ENCODE peak calls at places on chromosomes 6 and 20, in four cellular contexts. C, J, R and F are unnamed samples.

GRCh38 chr6:29984232-29984631 is 41.9 kb downstream of the HLA-A start:
- DNase-seq in C (no peak), J (no peak), R (no peak), F (no peak)

GRCh38 chr6:150176152-150176551 is 33.3 kb downstream of the PPP1R14C start:
- DNase-seq in C (no peak), J (no peak), R (no peak), F (no peak)

GRCh38 chr6:68778356-68779020 is 143.4 kb downstream of the ADGRB3 start:
- DNase-seq in C (peak), J (peak), R (no peak), F (peak)

GRCh38 chr6:3349388-3350251 is 90.9 kb downstream of the PSMG4 start:
- DNase-seq in C (no peak), J (peak), R (no peak), F (no peak)

GRCh38 chr20:63911171-63911570 is 16.2 kb downstream of the DNAJC5 start:
- DNase-seq in C (no peak), J (no peak), R (no peak), F (no peak)

GRCh38 chr6:107965746-107966145 is 7.7 kb upstream of the SEC63 start:
- DNase-seq in C (no peak), J (no peak), R (no peak), F (no peak)

GRCh38 chr20:35680464-35681183 is 15.9 kb upstream of the CPNE1 start:
- DNase-seq in C (no peak), J (no peak), R (no peak), F (no peak)

GRCh38 chr6:105029581-105029980 is 72.7 kb downstream of the LIN28B start:
- DNase-seq in C (no peak), J (no peak), R (no peak), F (no peak)

GRCh38 chr6:29395331-29395730 is at the start of gene OR12D2:
- DNase-seq in C (no peak), J (no peak), R (no peak), F (no peak)

GRCh38 chr20:17680128-17680835 is 1.8 kb downstream of the RRBP1 start:
- DNase-seq in C (peak), J (peak), R (peak), F (no peak)

GRCh38 chr6:84422380-84422968 is 195.0 kb upstream of the CEP162 start:
- DNase-seq in C (peak), J (peak), R (peak), F (peak)
- TF ChIP-seq NR3C1 in C (no peak), J (no peak), R (no peak), F (no peak)

GRCh38 chr6:88952065-88952704 is 11.2 kb downstream of the RNGTT start:
- DNase-seq in C (peak), J (no peak), R (no peak), F (no peak)
- TF ChIP-seq CTCF in C (no peak), J (no peak), R (no peak), F (no peak)

GRCh38 chr20:62219101-62219991 is 732 bp downstream of the HRH3 start:
- DNase-seq in C (no peak), J (no peak), R (no peak), F (peak)
- TF ChIP-seq NR3C1 in C (no peak), J (no peak), R (no peak), F (no peak)

DNA sequence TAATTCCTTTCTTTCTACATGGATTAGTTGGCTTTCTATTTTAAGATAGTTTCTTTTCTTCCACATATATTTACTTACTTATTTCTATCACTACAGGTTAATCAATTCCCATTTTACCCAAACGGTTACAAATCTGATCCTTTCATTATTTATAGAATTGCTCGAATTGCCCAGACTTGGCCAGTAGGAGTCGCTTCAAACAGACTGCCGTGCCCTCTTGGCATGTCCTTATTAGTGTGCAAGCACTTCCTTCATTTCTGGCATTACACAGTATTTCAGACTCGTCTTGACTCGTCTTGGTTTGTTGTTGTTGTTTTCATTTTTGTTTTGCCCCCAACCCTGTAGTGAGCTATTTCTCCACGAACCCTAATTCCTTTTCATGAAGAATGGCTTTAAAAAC is 74.6 kb downstream of the SAMD3 start:
- DNase-seq in C (no peak), J (peak), R (no peak), F (peak)
- TF ChIP-seq CTCF in C (peak), J (peak), R (no peak), F (peak)

DNA sequence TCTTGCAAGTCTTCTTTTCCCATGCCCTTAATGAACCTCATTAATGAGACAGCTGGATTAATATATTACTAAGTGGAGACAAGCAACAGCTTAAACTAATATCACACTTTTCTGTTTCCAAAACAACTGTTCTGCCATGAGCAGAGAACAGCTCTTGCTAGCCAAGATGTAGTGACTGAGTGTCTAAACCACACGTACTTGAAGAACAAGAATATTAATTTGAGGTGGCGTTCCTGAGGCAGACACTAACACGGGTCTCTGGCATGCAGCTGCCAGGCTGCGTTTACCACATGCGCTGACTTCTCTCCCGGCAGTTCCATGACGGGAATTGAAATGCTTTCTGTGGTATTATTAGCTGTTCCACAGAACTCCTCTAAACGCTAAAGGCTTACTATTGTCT is 80.6 kb downstream of the FNDC1 start:
- DNase-seq in C (no peak), J (no peak), R (no peak), F (no peak)
- TF ChIP-seq NR3C1 in C (no peak), J (no peak), R (no peak), F (no peak)